ENCODE peak calls at places on chromosomes 16 and 17, in six cellular contexts. I is IMR-90, N is A549, Y is breast epithelium, D is adrenal gland, O is ovary. K is an unnamed sample.

GRCh38 chr17:50593321-50593720 is 32.8 kb downstream of the CACNA1G start:
- DNase-seq in O (no peak), I (no peak), Y (no peak), N (no peak), D (no peak), K (no peak)

GRCh38 chr17:44354582-44355309 is 8.9 kb downstream of the FAM171A2 start:
- DNase-seq in N (no peak), I (no peak), D (no peak), O (no peak), Y (no peak), K (peak; percentile 27)

GRCh38 chr17:49748791-49749190 is 15.1 kb downstream of the FAM117A start:
- DNase-seq in Y (no peak), I (no peak), O (no peak), N (no peak), D (no peak), K (no peak)

GRCh38 chr17:36498560-36499300 is 12.2 kb downstream of the ZNHIT3 start:
- DNase-seq in O (no peak), D (no peak), I (no peak), N (no peak), Y (no peak), K (no peak)

GRCh38 chr17:51398647-51399046 is 138.3 kb downstream of the UTP18 start:
- DNase-seq in Y (no peak), O (no peak), I (no peak), D (no peak), N (no peak), K (no peak)

GRCh38 chr17:1573932-1574696 is 11.5 kb upstream of the PITPNA start:
- DNase-seq in O (peak; percentile 89), D (peak; percentile 90), Y (peak; percentile 76), I (peak; percentile 66), N (peak; percentile 82), K (peak; percentile 81)

GRCh38 chr17:66250686-66251085 is 21.5 kb upstream of the APOH start:
- DNase-seq in I (no peak), N (no peak), D (no peak), O (no peak), Y (no peak), K (no peak)

GRCh38 chr16:85555549-85556455 is 57.3 kb upstream of the GSE1 start:
- DNase-seq in I (no peak), O (peak; percentile 85), D (peak; percentile 59), N (peak; percentile 18), Y (no peak), K (peak; percentile 74)

GRCh38 chr16:89655062-89655643 is 2.4 kb downstream of the CHMP1A start:
- DNase-seq in I (no peak), Y (no peak), D (no peak), O (no peak), N (no peak), K (no peak)

GRCh38 chr16:30947533-30948086 is 1.3 kb upstream of the ORAI3 start:
- DNase-seq in N (no peak), Y (no peak), D (no peak), I (no peak), O (no peak), K (no peak)

GRCh38 chr16:53704445-53704813 is 473 bp downstream of the FTO start:
- DNase-seq in N (no peak), O (no peak), Y (no peak), D (no peak), I (no peak), K (no peak)

GRCh38 chr16:6066601-6067000 is 969.0 kb upstream of the EEF2KMT start:
- DNase-seq in D (no peak), N (no peak), Y (no peak), I (no peak), O (no peak), K (no peak)

GRCh38 chr17:10661377-10661906 is 4.3 kb upstream of the MYH3 start:
- DNase-seq in D (no peak), N (no peak), Y (no peak), I (no peak), O (no peak), K (no peak)

GRCh38 chr16:22274916-22275315 is 22.3 kb upstream of the POLR3E start:
- DNase-seq in I (no peak), D (no peak), O (no peak), N (no peak), Y (no peak), K (no peak)

GRCh38 chr17:55356440-55357328 is 65.0 kb downstream of the MMD start:
- DNase-seq in I (peak; percentile 57), D (peak; percentile 79), O (peak; percentile 72), N (peak; percentile 86), Y (peak; percentile 33), K (peak; percentile 40)

GRCh38 chr17:37816951-37817350 is 72.1 kb upstream of the HNF1B start:
- DNase-seq in O (no peak), Y (no peak), I (peak; percentile 13), D (no peak), N (peak; percentile 34), K (no peak)

GRCh38 chr16:50210266-50211038 is 55.9 kb upstream of the ADCY7 start:
- DNase-seq in N (peak; percentile 78), O (peak; percentile 77), I (peak; percentile 87), Y (peak; percentile 58), D (peak; percentile 89), K (peak; percentile 79)

GRCh38 chr17:72602517-72603345 is 481.9 kb downstream of the SOX9 start:
- DNase-seq in Y (no peak), D (no peak), N (peak; percentile 97), O (no peak), I (peak; percentile 73), K (no peak)

GRCh38 chr17:27293898-27294688 is at the start of gene WSB1:
- DNase-seq in I (peak; percentile 89), N (peak; percentile 92), Y (peak; percentile 93), D (peak; percentile 95), O (peak; percentile 95), K (peak; percentile 95)

GRCh38 chr17:39525801-39526506 is 64.7 kb downstream of the CDK12 start:
- DNase-seq in Y (no peak), N (no peak), D (no peak), O (no peak), I (no peak), K (no peak)

GRCh38 chr16:88655733-88656281 is 5.0 kb upstream of the CYBA start:
- DNase-seq in Y (no peak), I (no peak), N (no peak), O (no peak), D (no peak), K (no peak)

GRCh38 chr17:16313159-16314090 is 39.8 kb downstream of the CENPV start:
- DNase-seq in D (no peak), O (no peak), I (peak; percentile 88), Y (no peak), N (peak; percentile 19), K (no peak)

GRCh38 chr16:49621240-49622083 is 234.4 kb downstream of the ZNF423 start:
- DNase-seq in N (no peak), D (no peak), I (no peak), Y (no peak), O (peak; percentile 48), K (peak; percentile 12)

GRCh38 chr16:67664871-67665270 is 1.7 kb downstream of the ENKD1 start:
- DNase-seq in I (no peak), O (no peak), Y (no peak), D (no peak), N (no peak), K (no peak)

GRCh38 chr17:21017861-21018260 is 24.9 kb downstream of the USP22 start:
- DNase-seq in D (peak; percentile 5), Y (no peak), O (no peak), N (no peak), I (no peak), K (no peak)
- TF ChIP-seq POLR2A in D (no peak), Y (no peak), O (no peak), N (no peak), I (no peak), K (no peak)

GRCh38 chr16:35186045-35186759 is 1726.8 kb downstream of the TP53TG3F start:
- DNase-seq in I (no peak), O (no peak), Y (no peak), D (no peak), N (no peak), K (no peak)
- H3K9me3 ChIP-seq in I (peaks cover 30% of the 10 kb centered on the region), O (no peaks in the 10 kb centered on the region), Y (peaks cover 7% of the 10 kb centered on the region), D (no peaks in the 10 kb centered on the region), N (no peaks in the 10 kb centered on the region), K (no peaks in the 10 kb centered on the region)

DNA sequence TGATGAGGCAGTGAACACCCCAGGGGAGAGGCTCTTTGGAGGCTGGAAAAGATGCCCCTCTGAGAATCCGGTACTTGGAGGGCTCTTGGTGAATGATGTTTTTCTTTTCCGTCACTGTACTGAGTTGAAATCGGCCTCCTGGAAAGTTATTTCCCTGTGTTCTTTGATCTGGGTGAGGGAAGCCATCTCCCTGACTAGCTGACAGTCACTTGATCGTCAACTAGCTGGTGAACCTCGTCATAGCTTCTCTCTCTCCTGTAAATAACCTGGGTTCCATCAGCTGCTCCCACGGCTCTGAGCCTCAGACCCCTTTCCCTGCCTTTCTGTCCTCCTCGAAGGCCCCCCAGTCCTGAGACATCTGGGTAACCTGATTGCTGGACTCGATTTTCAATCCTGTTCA is 27.3 kb downstream of the SOCS3 start:
- DNase-seq in O (no peak), D (no peak), Y (no peak), I (no peak), N (no peak), K (no peak)
- TF ChIP-seq POLR2A in O (no peak), D (no peak), Y (no peak), I (no peak), N (no peak), K (no peak)

GRCh38 chr16:35411156-35411555 is 1951.7 kb downstream of the TP53TG3F start:
- DNase-seq in D (no peak), I (no peak), O (no peak), N (no peak), Y (no peak), K (no peak)

GRCh38 chr16:35404273-35404672 is 1944.9 kb downstream of the TP53TG3F start:
- DNase-seq in I (no peak), N (no peak), D (no peak), Y (no peak), O (no peak), K (no peak)

GRCh38 chr16:35410438-35410837 is 1951.0 kb downstream of the TP53TG3F start:
- DNase-seq in Y (no peak), N (no peak), O (no peak), D (no peak), I (no peak), K (no peak)

GRCh38 chr16:35409503-35409902 is 1950.1 kb downstream of the TP53TG3F start:
- DNase-seq in I (no peak), O (no peak), D (no peak), N (no peak), Y (no peak), K (no peak)

GRCh38 chr16:35405547-35405946 is 1946.1 kb downstream of the TP53TG3F start:
- DNase-seq in Y (no peak), I (no peak), N (no peak), O (no peak), D (no peak), K (no peak)
- H3K9me3 ChIP-seq in Y (no peaks in the 10 kb centered on the region), I (peaks cover 8% of the 10 kb centered on the region), N (no peaks in the 10 kb centered on the region), O (no peaks in the 10 kb centered on the region), D (no peaks in the 10 kb centered on the region), K (no peaks in the 10 kb centered on the region)